ENCODE peak calls at places on chromosomes 11 and 22, in eight cellular contexts. V is astrocyte of the spinal cord, S is left ventricle myocardium inferior, W is GM06990, C is heart left ventricle, G is fibroblast of mammary gland, P is kidney epithelial cell, B is epithelial cell of esophagus. Y is an unnamed sample.

GRCh38 chr11:30583505-30584280 is 2.5 kb downstream of the MPPED2 start:
- DNase-seq in V (no peak), S (peak), W (no peak), C (peak), G (peak), P (no peak), B (no peak), Y (no peak)

GRCh38 chr11:68838572-68838964 is 3.1 kb downstream of the CPT1A start:
- DNase-seq in V (no peak), S (no peak), W (no peak), C (peak), G (peak), P (no peak), B (no peak), Y (no peak)

GRCh38 chr22:46113910-46114517 is 36.3 kb upstream of the PPARA start:
- DNase-seq in V (no peak), S (peak), W (no peak), C (peak), G (peak), P (no peak), B (no peak), Y (no peak)

GRCh38 chr11:65538915-65539374 is 14.1 kb downstream of the SCYL1 start:
- DNase-seq in V (no peak), S (no peak), W (no peak), C (no peak), G (no peak), P (no peak), B (no peak), Y (no peak)

GRCh38 chr22:27752771-27753170 is 48.8 kb downstream of the MN1 start:
- DNase-seq in V (no peak), S (peak), W (no peak), C (peak), G (peak), P (no peak), B (peak), Y (no peak)

GRCh38 chr22:41242396-41243117 is 1.8 kb upstream of the CHADL start:
- DNase-seq in V (no peak), S (no peak), W (no peak), C (no peak), G (no peak), P (no peak), B (no peak), Y (no peak)

GRCh38 chr11:80103149-80103859 is 662.5 kb upstream of the TENM4 start:
- DNase-seq in V (peak), S (no peak), W (no peak), C (no peak), G (peak), P (peak), B (peak), Y (no peak)

GRCh38 chr11:75325713-75326438 is 25.6 kb downstream of the ARRB1 start:
- DNase-seq in V (peak), S (peak), W (no peak), C (peak), G (peak), P (peak), B (peak), Y (no peak)

GRCh38 chr11:109554951-109555350 is 133.0 kb downstream of the C11orf87 start:
- DNase-seq in V (no peak), S (no peak), W (no peak), C (no peak), G (no peak), P (no peak), B (peak), Y (no peak)

GRCh38 chr11:123145220-123145619 is 49.8 kb downstream of the CLMP start:
- DNase-seq in V (peak), S (no peak), W (no peak), C (no peak), G (peak), P (peak), B (peak), Y (no peak)

GRCh38 chr11:76811259-76811658 is 28.1 kb downstream of the TSKU start:
- DNase-seq in V (no peak), S (no peak), W (no peak), C (no peak), G (no peak), P (no peak), B (no peak), Y (no peak)

GRCh38 chr11:70532066-70532440 is 133.7 kb downstream of the CTTN start:
- DNase-seq in V (no peak), S (peak), W (no peak), C (no peak), G (no peak), P (no peak), B (no peak), Y (no peak)

GRCh38 chr22:42041784-42042183 is 28.8 kb downstream of the NAGA start:
- DNase-seq in V (no peak), S (no peak), W (no peak), C (no peak), G (no peak), P (no peak), B (no peak), Y (no peak)

GRCh38 chr22:42356547-42356946 is 75.7 kb downstream of the NFAM1 start:
- DNase-seq in V (no peak), S (no peak), W (no peak), C (no peak), G (no peak), P (no peak), B (no peak), Y (no peak)

GRCh38 chr22:49323751-49324415 is 503.8 kb downstream of the BRD1 start:
- DNase-seq in V (no peak), S (no peak), W (no peak), C (no peak), G (no peak), P (no peak), B (no peak), Y (no peak)

GRCh38 chr11:45110562-45110961 is 35.9 kb upstream of the PRDM11 start:
- DNase-seq in V (peak), S (no peak), W (peak), C (peak), G (peak), P (no peak), B (peak), Y (peak)

GRCh38 chr11:64616817-64617216 is 25.8 kb downstream of the SLC22A12 start:
- DNase-seq in V (no peak), S (no peak), W (no peak), C (no peak), G (no peak), P (no peak), B (no peak), Y (no peak)

GRCh38 chr22:48855593-48856307 is 971.9 kb downstream of the BRD1 start:
- DNase-seq in V (no peak), S (no peak), W (no peak), C (no peak), G (no peak), P (no peak), B (no peak), Y (no peak)

GRCh38 chr11:76782526-76783293 is 446 bp upstream of the TSKU start:
- DNase-seq in V (peak), S (peak), W (peak), C (peak), G (peak), P (peak), B (peak), Y (no peak)

GRCh38 chr11:106156290-106156937 is 79.0 kb downstream of the AASDHPPT start:
- DNase-seq in V (peak), S (no peak), W (no peak), C (no peak), G (peak), P (peak), B (peak), Y (no peak)

GRCh38 chr11:95322546-95322945 is 91.5 kb upstream of the SESN3 start:
- DNase-seq in V (peak), S (no peak), W (no peak), C (no peak), G (peak), P (no peak), B (peak), Y (no peak)

GRCh38 chr22:50141891-50142363 is 28.6 kb upstream of the PANX2 start:
- DNase-seq in V (no peak), S (no peak), W (no peak), C (no peak), G (no peak), P (no peak), B (no peak), Y (no peak)

GRCh38 chr11:73465019-73465675 is 88.9 kb downstream of the RELT start:
- DNase-seq in V (no peak), S (no peak), W (no peak), C (no peak), G (peak), P (no peak), B (no peak), Y (no peak)

GRCh38 chr11:64599698-64600211 is 8.7 kb downstream of the SLC22A12 start:
- DNase-seq in V (no peak), S (no peak), W (no peak), C (no peak), G (no peak), P (no peak), B (no peak), Y (no peak)

GRCh38 chr11:2301631-2302272 is at the start of the genes C11orf21 and TSPAN32:
- DNase-seq in V (peak), S (peak), W (no peak), C (peak), G (no peak), P (no peak), B (no peak), Y (no peak)

GRCh38 chr11:3150726-3151125 is 14.4 kb downstream of the OSBPL5 start:
- DNase-seq in V (no peak), S (no peak), W (no peak), C (no peak), G (no peak), P (no peak), B (no peak), Y (no peak)

GRCh38 chr11:49405743-49406142 is 197.3 kb upstream of the FOLH1 start:
- DNase-seq in V (no peak), S (no peak), W (no peak), C (peak), G (no peak), P (no peak), B (no peak), Y (no peak)

GRCh38 chr11:18650859-18651557 is 16.9 kb upstream of the SPTY2D1 start:
- DNase-seq in V (peak), S (no peak), W (peak), C (peak), G (peak), P (no peak), B (peak), Y (peak)

GRCh38 chr11:105144887-105145286 is 5.3 kb upstream of the CARD18 start:
- DNase-seq in V (peak), S (no peak), W (no peak), C (no peak), G (peak), P (peak), B (peak), Y (no peak)

GRCh38 chr11:123560001-123560400 is 94.4 kb downstream of the SCN3B start:
- DNase-seq in V (peak), S (peak), W (peak), C (peak), G (peak), P (no peak), B (peak), Y (no peak)

GRCh38 chr11:120326228-120326627 is 1.1 kb downstream of the TLCD5 start:
- DNase-seq in V (peak), S (no peak), W (no peak), C (no peak), G (peak), P (no peak), B (no peak), Y (no peak)

GRCh38 chr11:130340671-130341319 is 26.1 kb upstream of the ZBTB44 start:
- DNase-seq in V (no peak), S (no peak), W (no peak), C (no peak), G (peak), P (no peak), B (no peak), Y (no peak)

GRCh38 chr22:39913321-39913720 is 12.4 kb downstream of the GRAP2 start:
- DNase-seq in V (no peak), S (no peak), W (no peak), C (no peak), G (no peak), P (no peak), B (peak), Y (no peak)

GRCh38 chr11:27381238-27381666 is 18.2 kb upstream of the CCDC34 start:
- DNase-seq in V (no peak), S (no peak), W (no peak), C (no peak), G (no peak), P (no peak), B (no peak), Y (no peak)

GRCh38 chr11:113529606-113530005 is 54.4 kb upstream of the DRD2 start:
- DNase-seq in V (no peak), S (no peak), W (no peak), C (no peak), G (no peak), P (no peak), B (no peak), Y (no peak)

GRCh38 chr22:22387386-22387736 is 121.2 kb downstream of the ZNF280B start:
- DNase-seq in V (no peak), S (no peak), W (no peak), C (no peak), G (no peak), P (no peak), B (no peak), Y (no peak)

GRCh38 chr22:20206709-20207215 is 55.9 kb upstream of the CCDC188 start:
- DNase-seq in V (no peak), S (no peak), W (peak), C (no peak), G (peak), P (no peak), B (peak), Y (no peak)

GRCh38 chr11:107744736-107745135 is 32.9 kb upstream of the SLN start:
- DNase-seq in V (no peak), S (no peak), W (no peak), C (no peak), G (no peak), P (no peak), B (no peak), Y (no peak)

GRCh38 chr11:125932301-125932700 is 13.5 kb upstream of the VSIG10L2 start:
- DNase-seq in V (no peak), S (no peak), W (no peak), C (no peak), G (no peak), P (no peak), B (no peak), Y (no peak)
- H3K4me3 ChIP-seq in V (no peak), S (no peak), W (no peak), C (no peak), G (no peak), P (no peak), B (no peak), Y (no peak)

DNA sequence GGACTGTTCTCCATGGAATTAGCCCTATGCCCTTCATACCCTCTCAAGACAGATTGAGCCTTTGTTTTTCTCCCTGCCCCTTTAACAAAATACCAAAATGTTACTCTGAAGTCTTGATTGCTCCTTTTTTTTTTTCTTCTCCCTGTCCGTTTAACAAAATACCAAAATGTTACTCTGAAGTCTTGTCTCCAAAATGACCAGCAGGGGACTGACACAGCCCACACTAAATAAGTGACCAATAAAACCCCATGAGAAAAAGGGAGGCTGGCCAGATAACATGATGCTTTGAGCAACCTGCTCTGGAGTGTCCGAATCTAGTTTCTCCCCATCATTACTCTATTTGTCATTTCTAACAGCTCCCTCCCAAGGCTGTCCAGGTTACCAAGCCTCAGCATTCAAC is 42.6 kb upstream of the SLC1A2 start:
- DNase-seq in V (no peak), S (no peak), W (no peak), C (no peak), G (no peak), P (no peak), B (no peak), Y (no peak)
- TF ChIP-seq CTCF in V (no peak), S (no peak), W (no peak), C (no peak), G (no peak), P (no peak), B (no peak), Y (no peak)

GRCh38 chr22:44755956-44756361 is 3.6 kb downstream of the ARHGAP8 start:
- DNase-seq in V (no peak), S (no peak), W (no peak), C (no peak), G (no peak), P (no peak), B (peak), Y (no peak)

GRCh38 chr22:44755000-44755399 is 2.6 kb downstream of the ARHGAP8 start:
- DNase-seq in V (no peak), S (no peak), W (no peak), C (no peak), G (no peak), P (no peak), B (no peak), Y (no peak)

GRCh38 chr22:44752285-44753188 is at the start of gene ARHGAP8:
- DNase-seq in V (no peak), S (no peak), W (no peak), C (no peak), G (no peak), P (no peak), B (peak), Y (no peak)

GRCh38 chr22:44755418-44755817 is 3.0 kb downstream of the ARHGAP8 start:
- DNase-seq in V (no peak), S (no peak), W (no peak), C (no peak), G (no peak), P (no peak), B (no peak), Y (no peak)

DNA sequence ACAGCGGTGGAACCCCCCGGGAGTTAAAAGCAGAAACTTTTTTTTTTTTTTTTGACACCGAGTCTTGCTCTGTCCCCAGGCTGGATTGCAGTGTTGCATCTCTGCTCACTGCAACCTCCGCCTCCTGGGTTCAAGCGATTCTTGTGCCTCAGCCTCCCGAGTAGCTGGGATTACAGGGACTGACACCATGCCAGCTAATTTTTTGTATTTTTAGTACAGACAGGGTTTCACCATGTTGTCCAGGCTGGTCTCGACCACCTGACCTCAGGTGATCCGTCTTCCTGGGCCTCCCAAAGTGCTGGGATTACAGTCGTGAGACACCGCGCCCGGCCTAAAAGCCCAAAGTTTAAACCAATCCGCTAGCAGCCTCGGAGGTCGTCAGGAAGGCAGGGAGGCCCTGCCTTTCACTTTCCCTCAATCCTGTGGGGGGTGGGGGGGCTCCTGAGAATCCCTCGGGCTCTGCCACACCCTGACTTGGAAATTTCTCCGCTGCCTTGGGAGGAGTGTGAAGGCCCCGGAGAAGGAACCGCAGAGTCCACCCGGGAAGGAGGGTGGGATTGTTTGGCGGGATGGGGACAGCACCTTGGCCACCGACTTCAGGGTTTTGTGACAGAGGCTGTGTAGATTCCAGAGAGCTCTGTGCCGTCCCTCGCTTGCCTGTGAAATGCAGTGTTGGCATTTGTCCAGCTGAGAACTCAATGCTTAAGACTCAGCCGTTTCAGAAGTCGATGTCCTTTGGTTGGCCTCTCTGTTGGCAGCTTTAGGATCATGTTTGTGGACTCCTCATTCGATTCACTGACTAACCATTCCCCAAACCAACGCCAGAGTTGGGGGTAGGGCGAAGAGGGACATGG is 1.0 kb downstream of the ARHGAP8 start:
- DNase-seq in V (peak), S (no peak), W (no peak), C (no peak), G (peak), P (no peak), B (peak), Y (no peak)
- H3K4me3 ChIP-seq in V (no peak), S (no peak), W (no peak), C (no peak), G (no peak), P (peak), B (peak), Y (no peak)

DNA sequence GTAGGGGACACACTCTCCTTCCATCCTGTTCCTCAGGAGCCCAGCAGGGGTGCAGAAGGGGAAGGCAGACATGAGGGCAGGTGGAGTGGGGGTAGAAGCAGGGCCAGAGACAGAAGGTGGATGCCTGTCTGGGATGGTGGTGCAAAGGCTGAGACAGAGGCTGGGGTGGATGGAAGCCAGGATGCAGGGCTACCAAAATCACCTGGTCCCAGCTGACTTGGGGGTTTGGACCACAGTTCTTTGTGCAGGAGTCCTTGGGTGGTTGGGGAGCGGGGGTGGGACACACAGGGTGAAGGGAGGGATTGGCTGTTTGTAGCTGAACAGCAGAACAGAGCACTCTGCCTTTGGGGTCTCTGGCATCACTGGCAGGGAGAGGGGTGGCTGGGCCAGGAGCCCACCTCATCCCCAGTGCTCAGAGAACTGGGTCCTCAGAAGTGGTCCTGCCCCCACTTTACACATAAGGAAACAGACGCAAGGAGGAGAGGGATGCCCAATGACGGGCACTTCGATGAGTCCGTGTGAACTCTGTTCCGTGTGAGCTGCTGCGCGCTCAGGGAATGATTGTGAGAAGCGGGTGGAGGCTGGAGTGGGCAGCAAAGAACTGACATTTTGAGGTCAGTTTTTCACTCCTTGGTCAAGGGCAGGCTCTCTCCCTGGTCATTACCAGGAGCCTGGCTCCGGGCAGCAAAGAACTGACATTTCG is 1.8 kb downstream of the TAGLN start:
- DNase-seq in V (no peak), S (no peak), W (no peak), C (peak), G (peak), P (no peak), B (no peak), Y (no peak)
- TF ChIP-seq CTCF in V (no peak), S (no peak), W (no peak), C (no peak), G (no peak), P (no peak), B (no peak), Y (no peak)

GRCh38 chr11:128726464-128727139 is 32.7 kb downstream of the FLI1 start:
- DNase-seq in V (no peak), S (no peak), W (no peak), C (peak), G (no peak), P (no peak), B (no peak), Y (no peak)
- H3K4me3 ChIP-seq in V (no peak), S (no peak), W (no peak), C (no peak), G (no peak), P (no peak), B (no peak), Y (no peak)

GRCh38 chr22:36771376-36772063 is 4.4 kb downstream of the IFT27 start:
- DNase-seq in V (no peak), S (no peak), W (no peak), C (no peak), G (no peak), P (no peak), B (no peak), Y (no peak)

GRCh38 chr22:36772451-36772850 is 3.5 kb downstream of the IFT27 start:
- DNase-seq in V (no peak), S (no peak), W (no peak), C (no peak), G (no peak), P (no peak), B (no peak), Y (no peak)

GRCh38 chr22:36775966-36776669 is at the start of gene IFT27:
- DNase-seq in V (peak), S (peak), W (peak), C (peak), G (peak), P (peak), B (peak), Y (peak)

GRCh38 chr22:36775589-36775965 is 342 bp downstream of the IFT27 start:
- DNase-seq in V (peak), S (peak), W (no peak), C (peak), G (peak), P (no peak), B (no peak), Y (no peak)

GRCh38 chr22:36773935-36774334 is 2.0 kb downstream of the IFT27 start:
- DNase-seq in V (peak), S (no peak), W (no peak), C (no peak), G (peak), P (no peak), B (peak), Y (no peak)
- TF ChIP-seq CTCF in V (peak), S (peak), W (peak), C (peak), G (peak), P (peak), B (peak), Y (no peak)

Y was measured in GM12864.